ENCODE peak calls at places on chromosome 3, in seven cellular contexts. U, O, V, A, I, Q and H are unnamed samples.

GRCh38 chr3:72247645-72248388 is 462.9 kb upstream of the PROK2 start:
- DNase-seq in U (no peak), O (no peak), V (no peak), A (no peak), I (no peak), Q (no peak), H (no peak)

GRCh38 chr3:43328653-43329052 is 42.3 kb downstream of the SNRK start:
- DNase-seq in U (peak), O (no peak), V (no peak), A (no peak), I (no peak), Q (no peak), H (no peak)

GRCh38 chr3:65445573-65446204 is 593.0 kb downstream of the MAGI1 start:
- DNase-seq in U (no peak), O (no peak), V (no peak), A (no peak), I (no peak), Q (no peak), H (no peak)

GRCh38 chr3:163878396-163878795 is 1199.9 kb downstream of the SI start:
- DNase-seq in U (no peak), O (no peak), V (no peak), A (no peak), I (no peak), Q (no peak), H (no peak)

GRCh38 chr3:13655074-13655913 is 106.4 kb downstream of the FBLN2 start:
- DNase-seq in U (peak), O (peak), V (no peak), A (peak), I (no peak), Q (no peak), H (no peak)

GRCh38 chr3:63655519-63655918 is 3.0 kb downstream of the SNTN start:
- DNase-seq in U (peak), O (peak), V (no peak), A (no peak), I (no peak), Q (no peak), H (no peak)

GRCh38 chr3:112130638-112130993 is 2.4 kb downstream of the GCSAM start:
- DNase-seq in U (no peak), O (no peak), V (no peak), A (no peak), I (no peak), Q (no peak), H (no peak)

GRCh38 chr3:46663611-46664135 is 29.8 kb downstream of the ALS2CL start:
- DNase-seq in U (peak), O (peak), V (no peak), A (peak), I (no peak), Q (peak), H (no peak)

GRCh38 chr3:158103131-158103955 is 2.9 kb downstream of the SHOX2 start:
- DNase-seq in U (peak), O (no peak), V (no peak), A (no peak), I (no peak), Q (no peak), H (no peak)